ENCODE peak calls at places on chromosomes 3 and 15, in five cellular contexts. One of them, this sample, is unnamed.

GRCh38 chr3:143010024-143010423 is 8.7 kb downstream of the U2SURP start:
- DNase-seq in body of pancreas: no peak
- DNase-seq in ovary: no peak
- DNase-seq in GM23248: peak; percentile 49
- DNase-seq in left ventricle myocardium inferior: no peak
- DNase-seq in this sample: no peak

GRCh38 chr15:39874890-39875549 is 45.0 kb downstream of the GPR176 start:
- DNase-seq in left ventricle myocardium inferior: no peak
- DNase-seq in ovary: no peak
- DNase-seq in body of pancreas: peak; percentile 54
- DNase-seq in GM23248: peak; percentile 50
- DNase-seq in this sample: peak; percentile 10

GRCh38 chr3:176522436-176522835 is 674.8 kb downstream of the TBL1XR1 start:
- DNase-seq in body of pancreas: no peak
- DNase-seq in left ventricle myocardium inferior: no peak
- DNase-seq in GM23248: no peak
- DNase-seq in ovary: no peak
- DNase-seq in this sample: no peak

GRCh38 chr3:111810909-111811308 is 48.2 kb upstream of the PHLDB2 start:
- DNase-seq in GM23248: peak; percentile 91
- DNase-seq in ovary: no peak
- DNase-seq in left ventricle myocardium inferior: no peak
- DNase-seq in body of pancreas: no peak
- DNase-seq in this sample: peak; percentile 14

GRCh38 chr3:170180107-170180951 is 1.2 kb downstream of the PHC3 start:
- DNase-seq in GM23248: peak; percentile 46
- DNase-seq in left ventricle myocardium inferior: no peak
- DNase-seq in body of pancreas: peak; percentile 18
- DNase-seq in ovary: no peak
- DNase-seq in this sample: no peak

GRCh38 chr3:116188231-116188785 is 257.0 kb downstream of the LSAMP start:
- DNase-seq in body of pancreas: no peak
- DNase-seq in ovary: no peak
- DNase-seq in left ventricle myocardium inferior: no peak
- DNase-seq in GM23248: peak; percentile 45
- DNase-seq in this sample: peak; percentile 38

GRCh38 chr3:142940472-142940871 is 23.0 kb downstream of the PAQR9 start:
- DNase-seq in body of pancreas: no peak
- DNase-seq in ovary: no peak
- DNase-seq in left ventricle myocardium inferior: no peak
- DNase-seq in GM23248: peak; percentile 13
- DNase-seq in this sample: no peak

GRCh38 chr3:43762486-43762885 is 71.7 kb downstream of the ABHD5 start:
- DNase-seq in left ventricle myocardium inferior: no peak
- DNase-seq in body of pancreas: no peak
- DNase-seq in GM23248: no peak
- DNase-seq in ovary: no peak
- DNase-seq in this sample: no peak

GRCh38 chr15:46312133-46312740 is 677.4 kb downstream of the SQOR start:
- DNase-seq in ovary: peak; percentile 17
- DNase-seq in left ventricle myocardium inferior: peak; percentile 47
- DNase-seq in GM23248: peak; percentile 65
- DNase-seq in body of pancreas: peak; percentile 82
- DNase-seq in this sample: peak; percentile 20

GRCh38 chr15:51380999-51381806 is 39.7 kb downstream of the GLDN start:
- DNase-seq in GM23248: peak; percentile 87
- DNase-seq in body of pancreas: peak; percentile 60
- DNase-seq in ovary: no peak
- DNase-seq in left ventricle myocardium inferior: no peak
- DNase-seq in this sample: peak; percentile 66

GRCh38 chr3:136075816-136076215 is 110.3 kb downstream of the PPP2R3A start:
- DNase-seq in body of pancreas: no peak
- DNase-seq in ovary: no peak
- DNase-seq in GM23248: peak; percentile 76
- DNase-seq in left ventricle myocardium inferior: no peak
- DNase-seq in this sample: no peak

GRCh38 chr3:157119369-157119951 is 40.5 kb downstream of the CCNL1 start:
- DNase-seq in ovary: no peak
- DNase-seq in body of pancreas: peak; percentile 73
- DNase-seq in GM23248: no peak
- DNase-seq in left ventricle myocardium inferior: no peak
- DNase-seq in this sample: no peak

GRCh38 chr15:45402955-45403892 is 24.9 kb upstream of the GATM start:
- DNase-seq in ovary: no peak
- DNase-seq in GM23248: peak; percentile 80
- DNase-seq in body of pancreas: peak; percentile 52
- DNase-seq in left ventricle myocardium inferior: peak; percentile 25
- DNase-seq in this sample: peak; percentile 32

GRCh38 chr15:73617910-73618309 is 15.3 kb downstream of the NPTN start:
- DNase-seq in GM23248: no peak
- DNase-seq in ovary: no peak
- DNase-seq in body of pancreas: no peak
- DNase-seq in left ventricle myocardium inferior: no peak
- DNase-seq in this sample: no peak

GRCh38 chr3:54858386-54858785 is 69.5 kb downstream of the LRTM1 start:
- DNase-seq in left ventricle myocardium inferior: no peak
- DNase-seq in ovary: no peak
- DNase-seq in body of pancreas: no peak
- DNase-seq in GM23248: no peak
- DNase-seq in this sample: no peak

GRCh38 chr3:129560931-129561594 is 18.1 kb downstream of the H1-8 start:
- DNase-seq in left ventricle myocardium inferior: peak; percentile 88
- DNase-seq in ovary: peak; percentile 93
- DNase-seq in GM23248: peak; percentile 91
- DNase-seq in body of pancreas: peak; percentile 55
- DNase-seq in this sample: peak; percentile 89

GRCh38 chr3:170037463-170038433 is at the start of gene GPR160:
- DNase-seq in GM23248: peak; percentile 62
- DNase-seq in body of pancreas: peak; percentile 92
- DNase-seq in left ventricle myocardium inferior: peak; percentile 71
- DNase-seq in ovary: peak; percentile 20
- DNase-seq in this sample: peak; percentile 74

GRCh38 chr3:160163259-160163878 is 61.9 kb upstream of the C3orf80 start:
- DNase-seq in left ventricle myocardium inferior: no peak
- DNase-seq in ovary: no peak
- DNase-seq in GM23248: peak; percentile 63
- DNase-seq in body of pancreas: no peak
- DNase-seq in this sample: no peak

GRCh38 chr3:40116478-40117162 is 192.9 kb upstream of the EIF1B start:
- DNase-seq in GM23248: peak; percentile 88
- DNase-seq in ovary: no peak
- DNase-seq in body of pancreas: no peak
- DNase-seq in left ventricle myocardium inferior: no peak
- DNase-seq in this sample: peak; percentile 66

GRCh38 chr3:140585828-140586227 is 92.0 kb upstream of the TRIM42 start:
- DNase-seq in body of pancreas: no peak
- DNase-seq in ovary: no peak
- DNase-seq in GM23248: peak; percentile 80
- DNase-seq in left ventricle myocardium inferior: no peak
- DNase-seq in this sample: no peak

GRCh38 chr15:94620632-94621031 is 389.3 kb downstream of the MCTP2 start:
- DNase-seq in ovary: no peak
- DNase-seq in body of pancreas: no peak
- DNase-seq in GM23248: no peak
- DNase-seq in left ventricle myocardium inferior: no peak
- DNase-seq in this sample: no peak

GRCh38 chr3:112770026-112770626 is 76.5 kb downstream of the CD200R1L start:
- DNase-seq in GM23248: peak; percentile 94
- DNase-seq in ovary: no peak
- DNase-seq in body of pancreas: no peak
- DNase-seq in left ventricle myocardium inferior: peak; percentile 51
- DNase-seq in this sample: peak; percentile 90

GRCh38 chr3:30461311-30461710 is 145.1 kb upstream of the TGFBR2 start:
- DNase-seq in ovary: no peak
- DNase-seq in body of pancreas: no peak
- DNase-seq in GM23248: no peak
- DNase-seq in left ventricle myocardium inferior: no peak
- DNase-seq in this sample: no peak

GRCh38 chr15:73704869-73705645 is 20.9 kb downstream of the CD276 start:
- DNase-seq in body of pancreas: peak; percentile 70
- DNase-seq in GM23248: peak; percentile 66
- DNase-seq in ovary: peak; percentile 68
- DNase-seq in left ventricle myocardium inferior: peak; percentile 61
- DNase-seq in this sample: peak; percentile 33

GRCh38 chr3:193132247-193132646 is 108.8 kb upstream of the PLAAT1 start:
- DNase-seq in body of pancreas: no peak
- DNase-seq in GM23248: peak; percentile 23
- DNase-seq in left ventricle myocardium inferior: no peak
- DNase-seq in ovary: no peak
- DNase-seq in this sample: no peak

GRCh38 chr3:195893121-195893449 is 15.3 kb downstream of the TNK2 start:
- DNase-seq in GM23248: no peak
- DNase-seq in body of pancreas: peak; percentile 71
- DNase-seq in ovary: no peak
- DNase-seq in left ventricle myocardium inferior: peak; percentile 74
- DNase-seq in this sample: peak; percentile 78

DNA sequence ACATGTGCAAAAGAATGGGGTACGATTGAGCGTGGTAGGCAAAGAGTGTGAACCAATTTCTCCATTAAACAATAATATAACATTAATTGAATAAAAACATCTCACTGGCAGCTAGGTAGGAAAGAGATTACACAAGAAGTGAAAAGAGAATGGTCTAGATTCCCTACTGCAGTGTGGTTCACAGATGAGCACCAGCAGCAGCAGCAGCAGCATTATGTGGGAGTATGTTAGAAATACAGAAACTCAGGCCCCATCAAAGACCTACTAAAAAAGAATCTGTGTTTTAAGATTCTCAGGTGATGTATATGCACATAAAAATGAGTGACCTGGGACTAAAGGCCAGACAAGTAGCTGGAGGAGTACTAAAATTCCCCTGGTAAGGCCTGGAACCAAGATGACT is 118.2 kb downstream of the ADAM10 start:
- DNase-seq in GM23248: no peak
- DNase-seq in body of pancreas: no peak
- DNase-seq in ovary: no peak
- DNase-seq in left ventricle myocardium inferior: no peak
- DNase-seq in this sample: no peak
- H3K36me3 ChIP-seq in GM23248: peaks cover 18% of the 10 kb centered on the region
- H3K36me3 ChIP-seq in body of pancreas: no peaks in the 10 kb centered on the region
- H3K36me3 ChIP-seq in ovary: no peaks in the 10 kb centered on the region
- H3K36me3 ChIP-seq in left ventricle myocardium inferior: peaks cover 26% of the 10 kb centered on the region
- H3K36me3 ChIP-seq in this sample: peaks cover 20% of the 10 kb centered on the region

GRCh38 chr15:68630205-68630555 is 51.4 kb downstream of the CORO2B start:
- DNase-seq in ovary: no peak
- DNase-seq in GM23248: no peak
- DNase-seq in body of pancreas: no peak
- DNase-seq in left ventricle myocardium inferior: no peak
- DNase-seq in this sample: no peak

GRCh38 chr15:68630836-68631235 is 52.0 kb downstream of the CORO2B start:
- DNase-seq in ovary: no peak
- DNase-seq in left ventricle myocardium inferior: no peak
- DNase-seq in GM23248: no peak
- DNase-seq in body of pancreas: no peak
- DNase-seq in this sample: no peak

GRCh38 chr15:68631621-68632051 is 52.8 kb downstream of the CORO2B start:
- DNase-seq in GM23248: no peak
- DNase-seq in body of pancreas: peak; percentile 44
- DNase-seq in left ventricle myocardium inferior: no peak
- DNase-seq in ovary: no peak
- DNase-seq in this sample: no peak

GRCh38 chr15:68627476-68627875 is 48.7 kb downstream of the CORO2B start:
- DNase-seq in left ventricle myocardium inferior: no peak
- DNase-seq in GM23248: no peak
- DNase-seq in ovary: no peak
- DNase-seq in body of pancreas: no peak
- DNase-seq in this sample: no peak

DNA sequence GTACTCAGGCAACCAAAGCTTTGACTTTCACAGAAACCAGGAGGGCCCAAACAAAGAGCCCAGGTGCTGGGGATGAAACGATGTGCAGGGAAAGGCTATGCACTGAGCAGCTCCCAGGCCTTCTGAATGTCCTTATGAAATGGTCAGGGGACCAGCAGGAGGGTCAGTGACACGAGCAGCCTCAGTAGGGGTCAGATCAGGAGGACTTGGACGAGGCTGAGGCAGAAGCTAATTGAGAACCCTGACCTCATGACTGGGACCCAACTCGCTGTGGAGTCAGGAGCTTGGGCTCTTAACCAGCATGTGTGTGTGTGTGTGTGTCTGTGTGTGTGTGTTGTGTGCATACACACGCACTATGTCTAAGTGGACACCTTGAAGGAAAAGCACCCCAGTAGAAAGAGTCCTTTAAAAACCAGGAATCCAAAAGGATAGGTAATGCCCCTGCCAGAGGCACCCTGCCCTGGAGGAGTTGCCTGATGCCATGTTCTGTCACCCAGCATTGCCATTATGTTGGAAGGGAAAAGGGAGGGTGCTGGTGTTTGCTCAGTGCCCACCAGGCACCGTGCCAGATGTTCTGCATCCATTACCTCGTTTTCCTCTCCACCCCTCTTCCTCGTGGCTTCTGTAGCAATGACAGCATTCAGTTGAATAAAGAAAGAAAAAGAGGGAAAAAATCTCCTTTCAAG is 50.9 kb downstream of the CORO2B start:
- DNase-seq in GM23248: no peak
- DNase-seq in body of pancreas: peak; percentile 20
- DNase-seq in left ventricle myocardium inferior: no peak
- DNase-seq in ovary: no peak
- DNase-seq in this sample: no peak
- H3K36me3 ChIP-seq in GM23248: no peaks in the 10 kb centered on the region
- H3K36me3 ChIP-seq in body of pancreas: no peaks in the 10 kb centered on the region
- H3K36me3 ChIP-seq in left ventricle myocardium inferior: no peaks in the 10 kb centered on the region
- H3K36me3 ChIP-seq in ovary: no peaks in the 10 kb centered on the region
- H3K36me3 ChIP-seq in this sample: no peaks in the 10 kb centered on the region

DNA sequence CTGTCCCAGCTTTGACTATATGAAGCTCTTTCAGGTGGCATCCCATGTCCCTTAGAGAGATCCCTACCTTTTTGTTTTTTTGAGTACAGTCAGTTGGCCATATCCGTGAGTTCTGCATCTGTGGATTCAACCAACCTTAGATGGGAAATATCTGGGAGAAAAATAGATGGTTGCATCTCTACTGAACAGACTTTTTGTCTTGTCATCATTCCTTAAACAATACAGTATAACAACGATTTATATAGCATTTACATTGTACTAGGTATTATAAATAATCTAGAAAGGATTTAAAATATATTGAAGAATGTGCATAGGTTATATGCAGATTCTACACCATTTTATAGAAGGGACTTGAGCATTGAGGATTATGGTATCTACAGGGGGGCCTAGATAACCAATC is 65.1 kb downstream of the APBA2 start:
- DNase-seq in ovary: no peak
- DNase-seq in body of pancreas: no peak
- DNase-seq in left ventricle myocardium inferior: no peak
- DNase-seq in GM23248: no peak
- DNase-seq in this sample: no peak
- H3K36me3 ChIP-seq in ovary: no peaks in the 10 kb centered on the region
- H3K36me3 ChIP-seq in body of pancreas: no peaks in the 10 kb centered on the region
- H3K36me3 ChIP-seq in left ventricle myocardium inferior: no peaks in the 10 kb centered on the region
- H3K36me3 ChIP-seq in GM23248: no peaks in the 10 kb centered on the region
- H3K36me3 ChIP-seq in this sample: no peaks in the 10 kb centered on the region

DNA sequence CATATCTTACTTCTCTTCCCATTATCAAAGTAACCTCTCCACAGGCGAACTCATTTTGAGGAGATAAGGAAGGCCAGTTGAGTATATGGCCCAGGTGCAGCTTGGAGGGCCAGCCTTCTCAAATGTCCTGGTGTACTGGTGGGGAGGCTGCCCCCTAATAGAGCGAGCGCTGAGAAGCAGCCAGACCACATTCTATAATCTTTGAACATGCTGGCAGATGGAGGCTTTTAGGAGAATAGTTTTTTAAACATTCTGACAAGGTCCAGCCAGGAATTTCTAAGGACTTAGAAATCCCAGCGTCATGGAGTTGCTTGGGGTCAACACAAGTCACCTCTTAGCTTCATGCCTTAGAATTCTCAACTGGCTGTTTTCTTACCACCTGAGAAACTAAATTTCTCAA is 5.8 kb downstream of the WDR5B start:
- DNase-seq in left ventricle myocardium inferior: no peak
- DNase-seq in ovary: no peak
- DNase-seq in GM23248: no peak
- DNase-seq in body of pancreas: no peak
- DNase-seq in this sample: no peak
- H3K36me3 ChIP-seq in left ventricle myocardium inferior: peaks cover 66% of the 10 kb centered on the region
- H3K36me3 ChIP-seq in ovary: no peaks in the 10 kb centered on the region
- H3K36me3 ChIP-seq in GM23248: peaks cover 34% of the 10 kb centered on the region
- H3K36me3 ChIP-seq in body of pancreas: peaks cover 2% of the 10 kb centered on the region
- H3K36me3 ChIP-seq in this sample: peaks cover 44% of the 10 kb centered on the region

This sample was measured in MG63.